ENCODE peak calls at places on chromosomes 7 and 10, in nine cellular contexts. One of them, this sample, is unnamed.

GRCh38 chr10:86647773-86648705 is 6.3 kb upstream of the OPN4 start:
- DNase-seq in hepatocyte: no peak
- DNase-seq in neural crest cell: no peak
- DNase-seq in GM20000: no peak
- DNase-seq in Peyer's patch: peak; percentile 40
- DNase-seq in OCI-LY7: no peak
- DNase-seq in tibial nerve: no peak
- DNase-seq in cardiac muscle cell: no peak
- DNase-seq in fibroblast of villous mesenchyme: peak; percentile 63
- DNase-seq in this sample: no peak

GRCh38 chr7:4882169-4882741 is 1.3 kb downstream of the RADIL start:
- DNase-seq in GM20000: no peak
- DNase-seq in Peyer's patch: peak; percentile 59
- DNase-seq in neural crest cell: peak; percentile 28
- DNase-seq in cardiac muscle cell: peak; percentile 78
- DNase-seq in OCI-LY7: no peak
- DNase-seq in tibial nerve: peak; percentile 82
- DNase-seq in fibroblast of villous mesenchyme: peak; percentile 84
- DNase-seq in hepatocyte: peak; percentile 55
- DNase-seq in this sample: peak; percentile 54

GRCh38 chr10:117413928-117414618 is 38.8 kb upstream of the PDZD8 start:
- DNase-seq in tibial nerve: no peak
- DNase-seq in neural crest cell: no peak
- DNase-seq in cardiac muscle cell: no peak
- DNase-seq in Peyer's patch: no peak
- DNase-seq in hepatocyte: no peak
- DNase-seq in GM20000: no peak
- DNase-seq in OCI-LY7: no peak
- DNase-seq in fibroblast of villous mesenchyme: no peak
- DNase-seq in this sample: no peak

GRCh38 chr10:122706467-122706866 is 6.8 kb upstream of the C10orf120 start:
- DNase-seq in cardiac muscle cell: no peak
- DNase-seq in hepatocyte: no peak
- DNase-seq in tibial nerve: no peak
- DNase-seq in OCI-LY7: no peak
- DNase-seq in neural crest cell: no peak
- DNase-seq in GM20000: no peak
- DNase-seq in fibroblast of villous mesenchyme: no peak
- DNase-seq in Peyer's patch: no peak
- DNase-seq in this sample: no peak

GRCh38 chr10:31032515-31033132 is 959 bp upstream of the ZNF438 start:
- DNase-seq in Peyer's patch: peak; percentile 52
- DNase-seq in cardiac muscle cell: no peak
- DNase-seq in neural crest cell: no peak
- DNase-seq in GM20000: no peak
- DNase-seq in tibial nerve: no peak
- DNase-seq in fibroblast of villous mesenchyme: no peak
- DNase-seq in OCI-LY7: no peak
- DNase-seq in hepatocyte: no peak
- DNase-seq in this sample: no peak

GRCh38 chr10:19788075-19788686 is 28.1 kb upstream of the PLXDC2 start:
- DNase-seq in OCI-LY7: peak; percentile 30
- DNase-seq in GM20000: peak; percentile 20
- DNase-seq in fibroblast of villous mesenchyme: peak; percentile 74
- DNase-seq in tibial nerve: peak; percentile 74
- DNase-seq in neural crest cell: peak; percentile 34
- DNase-seq in cardiac muscle cell: peak; percentile 63
- DNase-seq in Peyer's patch: peak; percentile 60
- DNase-seq in hepatocyte: peak; percentile 70
- DNase-seq in this sample: peak; percentile 47

GRCh38 chr7:17131060-17131345 is 167.4 kb upstream of the AHR start:
- DNase-seq in fibroblast of villous mesenchyme: peak; percentile 23
- DNase-seq in hepatocyte: no peak
- DNase-seq in neural crest cell: no peak
- DNase-seq in OCI-LY7: no peak
- DNase-seq in cardiac muscle cell: peak; percentile 6
- DNase-seq in tibial nerve: no peak
- DNase-seq in GM20000: no peak
- DNase-seq in Peyer's patch: no peak
- DNase-seq in this sample: no peak

GRCh38 chr7:116801092-116801710 is 61.2 kb upstream of the CAPZA2 start:
- DNase-seq in Peyer's patch: no peak
- DNase-seq in GM20000: no peak
- DNase-seq in hepatocyte: peak; percentile 37
- DNase-seq in fibroblast of villous mesenchyme: peak; percentile 66
- DNase-seq in neural crest cell: no peak
- DNase-seq in OCI-LY7: no peak
- DNase-seq in tibial nerve: no peak
- DNase-seq in cardiac muscle cell: no peak
- DNase-seq in this sample: no peak

GRCh38 chr10:46539596-46540411 is 16.7 kb downstream of the GPRIN2 start:
- DNase-seq in tibial nerve: no peak
- DNase-seq in GM20000: no peak
- DNase-seq in OCI-LY7: no peak
- DNase-seq in hepatocyte: peak; percentile 81
- DNase-seq in neural crest cell: no peak
- DNase-seq in cardiac muscle cell: no peak
- DNase-seq in fibroblast of villous mesenchyme: peak; percentile 53
- DNase-seq in Peyer's patch: peak; percentile 45
- DNase-seq in this sample: peak; percentile 1

GRCh38 chr7:158125721-158126120 is 461.9 kb downstream of the PTPRN2 start:
- DNase-seq in GM20000: no peak
- DNase-seq in Peyer's patch: peak; percentile 39
- DNase-seq in cardiac muscle cell: no peak
- DNase-seq in OCI-LY7: no peak
- DNase-seq in neural crest cell: no peak
- DNase-seq in fibroblast of villous mesenchyme: no peak
- DNase-seq in tibial nerve: no peak
- DNase-seq in hepatocyte: no peak
- DNase-seq in this sample: no peak

GRCh38 chr10:30151581-30152389 is 92.4 kb upstream of the JCAD start:
- DNase-seq in neural crest cell: no peak
- DNase-seq in hepatocyte: peak; percentile 49
- DNase-seq in Peyer's patch: no peak
- DNase-seq in OCI-LY7: no peak
- DNase-seq in tibial nerve: no peak
- DNase-seq in GM20000: no peak
- DNase-seq in fibroblast of villous mesenchyme: peak; percentile 83
- DNase-seq in cardiac muscle cell: no peak
- DNase-seq in this sample: no peak

GRCh38 chr10:71589617-71590551 is 129.7 kb downstream of the C10orf105 start:
- DNase-seq in GM20000: no peak
- DNase-seq in cardiac muscle cell: no peak
- DNase-seq in tibial nerve: peak; percentile 6
- DNase-seq in Peyer's patch: no peak
- DNase-seq in hepatocyte: no peak
- DNase-seq in neural crest cell: no peak
- DNase-seq in OCI-LY7: no peak
- DNase-seq in fibroblast of villous mesenchyme: no peak
- DNase-seq in this sample: no peak

GRCh38 chr7:66326501-66327180 is 121.5 kb downstream of the TPST1 start:
- DNase-seq in GM20000: no peak
- DNase-seq in neural crest cell: no peak
- DNase-seq in tibial nerve: no peak
- DNase-seq in cardiac muscle cell: no peak
- DNase-seq in OCI-LY7: no peak
- DNase-seq in hepatocyte: no peak
- DNase-seq in fibroblast of villous mesenchyme: peak; percentile 96
- DNase-seq in Peyer's patch: no peak
- DNase-seq in this sample: no peak

DNA sequence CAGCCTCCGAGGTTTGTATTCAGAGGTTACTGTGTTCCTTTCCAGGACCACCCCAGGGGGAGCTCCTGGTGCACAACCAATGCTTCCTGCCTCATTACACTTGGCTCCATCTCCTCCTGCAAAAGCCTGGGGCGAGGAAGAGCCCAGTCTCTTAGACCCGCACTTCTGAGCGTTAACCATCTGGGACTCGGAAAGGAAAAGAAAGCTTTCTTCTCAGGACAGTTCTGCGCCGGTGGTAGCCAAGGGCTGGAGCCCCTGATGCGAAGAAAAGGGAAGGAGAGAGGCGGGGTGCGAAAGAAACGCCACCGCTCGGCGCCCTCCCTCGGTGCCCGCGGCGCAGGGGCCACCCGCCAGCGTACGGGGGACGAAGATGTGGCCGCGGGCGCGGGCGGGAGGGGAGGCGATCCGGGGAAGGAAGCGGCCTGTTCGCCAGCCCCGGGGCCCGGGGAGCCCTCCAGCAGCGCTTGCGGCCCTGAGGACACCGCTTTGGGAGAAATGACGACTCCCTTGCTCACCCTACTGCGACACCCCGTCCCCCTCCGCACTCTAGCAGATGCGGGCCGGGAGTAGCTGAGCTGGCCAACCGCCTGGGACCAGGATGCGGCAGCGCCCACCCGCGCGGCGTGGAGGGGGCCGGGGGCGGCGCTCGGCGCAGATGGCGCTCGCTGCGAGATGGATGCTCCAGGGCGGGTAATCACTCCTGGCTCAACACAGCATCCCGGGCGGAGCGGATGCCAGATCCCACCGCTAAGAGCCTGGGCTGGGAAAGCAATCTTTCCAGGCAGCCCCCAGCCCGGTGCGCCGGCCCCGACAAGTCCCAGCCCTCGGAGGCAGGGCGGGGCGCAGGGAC is 1.3 kb downstream of the NRCAM start:
- DNase-seq in tibial nerve: no peak
- DNase-seq in neural crest cell: peak; percentile 33
- DNase-seq in GM20000: peak; percentile 59
- DNase-seq in Peyer's patch: no peak
- DNase-seq in OCI-LY7: no peak
- DNase-seq in hepatocyte: peak; percentile 41
- DNase-seq in fibroblast of villous mesenchyme: no peak
- DNase-seq in cardiac muscle cell: peak; percentile 49
- DNase-seq in this sample: peak; percentile 55
- TF ChIP-seq CTCF in tibial nerve: no peak
- TF ChIP-seq CTCF in neural crest cell: peak; percentile 22
- TF ChIP-seq CTCF in GM20000: no peak
- TF ChIP-seq CTCF in Peyer's patch: no peak
- TF ChIP-seq CTCF in OCI-LY7: no peak
- TF ChIP-seq CTCF in hepatocyte: peak; percentile 10
- TF ChIP-seq CTCF in fibroblast of villous mesenchyme: no peak
- TF ChIP-seq CTCF in cardiac muscle cell: peak; percentile 30
- TF ChIP-seq CTCF in this sample: no peak

DNA sequence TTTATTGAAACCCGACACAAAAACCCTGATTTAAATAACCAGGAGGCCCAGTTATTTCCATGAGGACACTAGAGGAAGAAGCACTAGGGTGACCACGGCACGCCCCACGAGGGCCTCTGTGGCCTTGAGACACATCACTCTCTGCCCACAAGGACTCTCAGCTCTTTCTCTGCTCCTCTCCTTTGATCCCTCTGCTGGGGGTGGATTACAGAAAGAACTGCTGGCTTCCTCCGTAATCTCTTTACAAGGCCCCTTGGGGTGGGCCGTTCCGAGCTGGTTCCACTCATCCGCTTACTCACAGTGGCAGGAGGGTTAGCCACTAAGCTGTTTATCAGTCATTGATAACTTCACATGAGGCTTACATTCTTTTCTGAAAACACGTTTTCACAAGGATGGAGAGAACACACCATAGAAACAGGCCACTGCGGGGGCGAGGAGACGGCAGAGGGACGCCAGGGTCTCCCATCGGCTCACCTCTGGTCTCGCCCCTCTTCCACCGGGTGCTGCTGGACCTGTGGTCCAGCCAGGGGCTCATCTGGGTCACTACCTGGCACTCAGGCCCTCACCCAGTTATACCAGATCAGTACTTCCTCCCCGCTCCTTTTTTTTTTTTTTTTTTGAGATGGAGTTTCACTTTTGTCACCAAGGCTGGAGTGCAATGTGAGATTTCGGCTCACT is 17.6 kb upstream of the PFKFB3 start:
- DNase-seq in Peyer's patch: no peak
- DNase-seq in cardiac muscle cell: no peak
- DNase-seq in tibial nerve: no peak
- DNase-seq in OCI-LY7: no peak
- DNase-seq in hepatocyte: no peak
- DNase-seq in neural crest cell: no peak
- DNase-seq in fibroblast of villous mesenchyme: peak; percentile 87
- DNase-seq in GM20000: no peak
- DNase-seq in this sample: no peak
- TF ChIP-seq CTCF in Peyer's patch: no peak
- TF ChIP-seq CTCF in cardiac muscle cell: no peak
- TF ChIP-seq CTCF in tibial nerve: no peak
- TF ChIP-seq CTCF in OCI-LY7: no peak
- TF ChIP-seq CTCF in hepatocyte: no peak
- TF ChIP-seq CTCF in neural crest cell: no peak
- TF ChIP-seq CTCF in fibroblast of villous mesenchyme: no peak
- TF ChIP-seq CTCF in GM20000: no peak
- TF ChIP-seq CTCF in this sample: no peak

GRCh38 chr7:142886866-142887265 is 1.3 kb upstream of the TRPV6 start:
- DNase-seq in Peyer's patch: peak; percentile 5
- DNase-seq in cardiac muscle cell: no peak
- DNase-seq in GM20000: no peak
- DNase-seq in hepatocyte: no peak
- DNase-seq in neural crest cell: no peak
- DNase-seq in OCI-LY7: no peak
- DNase-seq in tibial nerve: no peak
- DNase-seq in fibroblast of villous mesenchyme: no peak
- DNase-seq in this sample: no peak

GRCh38 chr7:142887282-142888015 is 1.9 kb upstream of the TRPV6 start:
- DNase-seq in Peyer's patch: peak; percentile 26
- DNase-seq in neural crest cell: no peak
- DNase-seq in OCI-LY7: no peak
- DNase-seq in GM20000: no peak
- DNase-seq in cardiac muscle cell: no peak
- DNase-seq in tibial nerve: no peak
- DNase-seq in fibroblast of villous mesenchyme: no peak
- DNase-seq in hepatocyte: no peak
- DNase-seq in this sample: no peak

GRCh38 chr7:142884285-142884637 is 1.3 kb downstream of the TRPV6 start:
- DNase-seq in OCI-LY7: no peak
- DNase-seq in tibial nerve: no peak
- DNase-seq in neural crest cell: no peak
- DNase-seq in Peyer's patch: peak; percentile 19
- DNase-seq in hepatocyte: no peak
- DNase-seq in cardiac muscle cell: no peak
- DNase-seq in GM20000: no peak
- DNase-seq in fibroblast of villous mesenchyme: no peak
- DNase-seq in this sample: no peak

GRCh38 chr7:142883571-142884284 is 1.8 kb downstream of the TRPV6 start:
- DNase-seq in hepatocyte: no peak
- DNase-seq in GM20000: no peak
- DNase-seq in tibial nerve: no peak
- DNase-seq in cardiac muscle cell: no peak
- DNase-seq in OCI-LY7: no peak
- DNase-seq in Peyer's patch: peak; percentile 14
- DNase-seq in fibroblast of villous mesenchyme: no peak
- DNase-seq in neural crest cell: no peak
- DNase-seq in this sample: no peak

GRCh38 chr7:142885311-142886230 is at the start of gene TRPV6:
- DNase-seq in cardiac muscle cell: peak; percentile 33
- DNase-seq in OCI-LY7: no peak
- DNase-seq in fibroblast of villous mesenchyme: no peak
- DNase-seq in neural crest cell: no peak
- DNase-seq in GM20000: no peak
- DNase-seq in hepatocyte: peak; percentile 53
- DNase-seq in tibial nerve: no peak
- DNase-seq in Peyer's patch: peak; percentile 46
- DNase-seq in this sample: peak; percentile 39
- TF ChIP-seq CTCF in cardiac muscle cell: no peak
- TF ChIP-seq CTCF in OCI-LY7: no peak
- TF ChIP-seq CTCF in fibroblast of villous mesenchyme: no peak
- TF ChIP-seq CTCF in neural crest cell: no peak
- TF ChIP-seq CTCF in GM20000: no peak
- TF ChIP-seq CTCF in hepatocyte: no peak
- TF ChIP-seq CTCF in tibial nerve: no peak
- TF ChIP-seq CTCF in Peyer's patch: no peak
- TF ChIP-seq CTCF in this sample: no peak

GRCh38 chr10:94225589-94225988 is 137.2 kb downstream of the NOC3L start:
- DNase-seq in GM20000: no peak
- DNase-seq in neural crest cell: no peak
- DNase-seq in fibroblast of villous mesenchyme: peak; percentile 7
- DNase-seq in Peyer's patch: no peak
- DNase-seq in hepatocyte: no peak
- DNase-seq in tibial nerve: no peak
- DNase-seq in OCI-LY7: no peak
- DNase-seq in cardiac muscle cell: no peak
- DNase-seq in this sample: no peak
- TF ChIP-seq CTCF in GM20000: no peak
- TF ChIP-seq CTCF in neural crest cell: no peak
- TF ChIP-seq CTCF in fibroblast of villous mesenchyme: peak; percentile 30
- TF ChIP-seq CTCF in Peyer's patch: peak; percentile 29
- TF ChIP-seq CTCF in hepatocyte: peak; percentile 16
- TF ChIP-seq CTCF in tibial nerve: no peak
- TF ChIP-seq CTCF in OCI-LY7: no peak
- TF ChIP-seq CTCF in cardiac muscle cell: peak; percentile 15
- TF ChIP-seq CTCF in this sample: no peak